ENCODE peak calls at places on chromosomes 16 and 17, in eight cellular contexts. A, P, T, C, J, U, W and E are unnamed samples.

GRCh38 chr17:17089796-17090641 is 47.8 kb downstream of the MPRIP start:
- DNase-seq in A (no peak), P (no peak), W (no peak), U (no peak), J (no peak), T (no peak), C (peak; percentile 35), E (no peak)

GRCh38 chr16:4578961-4579530 is 22.9 kb downstream of the C16orf96 start:
- DNase-seq in U (no peak), J (no peak), W (no peak), T (no peak), P (no peak), C (no peak), A (no peak), E (no peak)

GRCh38 chr16:80948886-80949502 is 57.7 kb downstream of the CMC2 start:
- DNase-seq in T (no peak), W (peak; percentile 39), P (peak; percentile 47), U (no peak), C (no peak), A (peak; percentile 62), J (peak; percentile 71), E (no peak)

GRCh38 chr16:65672960-65673359 is 551.1 kb upstream of the CDH11 start:
- DNase-seq in W (peak; percentile 5), T (no peak), P (peak; percentile 51), C (no peak), J (peak; percentile 69), A (no peak), U (no peak), E (no peak)

GRCh38 chr16:85557083-85557975 is 55.8 kb upstream of the GSE1 start:
- DNase-seq in P (no peak), U (peak; percentile 69), W (no peak), C (no peak), A (peak; percentile 75), T (no peak), J (no peak), E (no peak)

GRCh38 chr16:65200857-65201256 is 79.0 kb upstream of the CDH11 start:
- DNase-seq in A (no peak), P (peak; percentile 80), C (no peak), T (no peak), U (no peak), J (peak; percentile 89), W (peak; percentile 56), E (no peak)

GRCh38 chr17:37220609-37220953 is 155.2 kb upstream of the C17orf78 start:
- DNase-seq in P (peak; percentile 39), A (no peak), U (no peak), J (peak; percentile 52), C (no peak), T (no peak), W (peak; percentile 46), E (no peak)

GRCh38 chr16:18931756-18932155 is 5.5 kb upstream of the SMG1 start:
- DNase-seq in W (no peak), T (no peak), P (no peak), C (no peak), A (peak; percentile 26), U (no peak), J (no peak), E (no peak)

GRCh38 chr16:65728172-65728571 is 606.3 kb upstream of the CDH11 start:
- DNase-seq in W (no peak), A (no peak), U (no peak), P (no peak), T (no peak), C (no peak), J (peak; percentile 26), E (no peak)

GRCh38 chr16:526181-527014 is 1.1 kb upstream of the CAPN15 start:
- DNase-seq in P (peak; percentile 40), T (peak; percentile 69), A (no peak), U (no peak), W (peak; percentile 48), J (peak; percentile 66), C (peak; percentile 77), E (no peak)

GRCh38 chr17:78284146-78284545 is 52.7 kb downstream of the TMEM235 start:
- DNase-seq in U (no peak), C (no peak), P (peak; percentile 69), A (no peak), J (peak; percentile 93), W (peak; percentile 66), T (no peak), E (peak; percentile 78)

GRCh38 chr17:31216053-31216751 is 80.8 kb downstream of the OMG start:
- DNase-seq in C (no peak), P (peak; percentile 96), W (peak; percentile 89), A (peak; percentile 12), T (no peak), J (peak; percentile 79), U (no peak), E (no peak)

GRCh38 chr17:31318298-31319190 is 2.9 kb downstream of the EVI2A start:
- DNase-seq in C (peak; percentile 76), T (peak; percentile 35), U (peak; percentile 66), A (no peak), W (peak; percentile 93), P (peak; percentile 63), J (peak; percentile 95), E (peak; percentile 80)

GRCh38 chr17:35889818-35890773 is 9.9 kb upstream of the CCL5 start:
- DNase-seq in A (no peak), P (peak; percentile 15), W (peak; percentile 47), J (peak; percentile 91), C (no peak), T (peak; percentile 39), U (no peak), E (no peak)

GRCh38 chr17:17890773-17891759 is 54.3 kb upstream of the SREBF1 start:
- DNase-seq in P (peak; percentile 77), U (no peak), T (peak; percentile 57), W (peak; percentile 80), A (peak; percentile 70), C (no peak), J (peak; percentile 80), E (no peak)

DNA sequence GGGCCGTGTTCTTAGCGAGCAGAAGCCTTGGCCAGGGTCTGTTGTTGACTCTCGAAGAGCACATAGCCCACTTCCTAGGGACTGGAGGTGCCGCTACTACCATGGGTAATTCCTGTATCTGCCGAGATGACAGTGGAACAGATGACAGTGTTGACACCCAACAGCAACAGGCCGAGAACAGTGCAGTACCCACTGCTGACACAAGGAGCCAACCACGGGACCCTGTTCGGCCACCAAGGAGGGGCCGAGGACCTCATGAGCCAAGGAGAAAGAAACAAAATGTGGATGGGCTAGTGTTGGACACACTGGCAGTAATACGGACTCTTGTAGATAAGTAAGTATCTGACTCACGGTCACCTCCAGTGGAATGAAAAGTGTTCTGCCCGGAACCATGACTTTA is 18.5 kb downstream of the RSPRY1 start:
- DNase-seq in P (no peak), U (no peak), J (no peak), C (no peak), W (no peak), T (no peak), A (no peak), E (no peak)
- TF ChIP-seq CTCF in P (no peak), U (no peak), J (no peak), C (no peak), W (no peak), T (no peak), A (no peak), E (no peak)

GRCh38 chr17:29384901-29385300 is 5.3 kb upstream of the TAOK1 start:
- DNase-seq in W (no peak), C (no peak), T (no peak), J (no peak), P (no peak), U (no peak), A (no peak), E (no peak)
- TF ChIP-seq CTCF in W (no peak), C (no peak), T (no peak), J (no peak), P (no peak), U (no peak), A (no peak), E (no peak)

GRCh38 chr16:66930189-66930588 is 4.0 kb downstream of the CIAO2B start:
- DNase-seq in J (peak; percentile 60), C (no peak), W (peak; percentile 51), P (peak; percentile 29), T (peak; percentile 55), A (peak; percentile 76), U (no peak), E (no peak)

GRCh38 chr16:66933776-66934137 is 445 bp downstream of the CIAO2B start:
- DNase-seq in T (no peak), U (no peak), P (no peak), A (no peak), J (no peak), C (no peak), W (no peak), E (no peak)

GRCh38 chr16:66931665-66932064 is 2.5 kb downstream of the CIAO2B start:
- DNase-seq in C (no peak), U (no peak), J (no peak), A (no peak), W (no peak), P (no peak), T (no peak), E (no peak)

GRCh38 chr16:66934138-66934838 is at the start of gene CIAO2B:
- DNase-seq in C (peak; percentile 94), J (peak; percentile 90), T (peak; percentile 92), P (peak; percentile 78), A (peak; percentile 77), U (peak; percentile 81), W (peak; percentile 84), E (peak; percentile 84)

DNA sequence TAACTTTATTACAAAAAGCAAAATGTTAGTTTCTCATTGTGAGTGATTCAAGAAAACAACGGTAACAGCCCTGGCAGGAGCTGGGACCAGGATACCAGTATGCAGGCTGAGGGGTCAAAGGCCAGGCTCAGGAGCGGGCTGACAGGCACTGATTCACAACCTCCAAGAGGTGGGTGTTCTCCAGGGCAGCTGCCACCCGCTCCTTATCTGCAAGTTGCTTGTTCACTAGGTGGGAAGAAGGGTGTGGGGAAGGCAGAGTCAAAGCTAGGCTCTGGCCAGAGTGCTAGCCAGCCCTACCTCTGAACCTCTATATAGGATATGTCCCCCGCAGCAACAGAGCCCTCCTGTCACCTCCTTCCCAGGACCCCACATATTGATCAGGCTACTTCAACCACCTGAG is 2.1 kb downstream of the CIAO2B start:
- DNase-seq in J (no peak), W (no peak), A (no peak), U (no peak), T (peak; percentile 28), C (no peak), P (no peak), E (no peak)
- TF ChIP-seq CTCF in J (no peak), W (no peak), A (no peak), U (no peak), T (no peak), C (no peak), P (no peak), E (no peak)

GRCh38 chr16:73506568-73507056 is 458.7 kb upstream of the ZFHX3 start:
- DNase-seq in J (no peak), P (no peak), C (no peak), U (no peak), T (no peak), A (no peak), W (no peak), E (no peak)

GRCh38 chr16:73503093-73503492 is 455.2 kb upstream of the ZFHX3 start:
- DNase-seq in A (no peak), W (no peak), U (no peak), C (no peak), T (no peak), J (no peak), P (no peak), E (no peak)

GRCh38 chr16:73504591-73504990 is 456.7 kb upstream of the ZFHX3 start:
- DNase-seq in A (no peak), U (no peak), C (no peak), J (no peak), P (no peak), W (no peak), T (no peak), E (no peak)

GRCh38 chr16:73510852-73511251 is 462.9 kb upstream of the ZFHX3 start:
- DNase-seq in J (no peak), U (no peak), W (no peak), P (no peak), A (no peak), T (no peak), C (no peak), E (no peak)

GRCh38 chr16:73505178-73505968 is 457.4 kb upstream of the ZFHX3 start:
- DNase-seq in T (no peak), P (no peak), W (no peak), C (no peak), J (no peak), U (no peak), A (no peak), E (no peak)
- TF ChIP-seq CTCF in T (no peak), P (no peak), W (no peak), C (no peak), J (no peak), U (no peak), A (no peak), E (no peak)